ENCODE peak calls at places on chromosomes 2 and 18, in five cellular contexts. One of them, this sample, is unnamed.

GRCh38 chr2:120989556-120989848 is 253.8 kb downstream of the GLI2 start:
- DNase-seq in substantia nigra: no peak
- DNase-seq in fibroblast of mammary gland: no peak
- DNase-seq in foreskin fibroblast: no peak
- DNase-seq in mesothelial cell of epicardium: no peak
- DNase-seq in this sample: no peak

GRCh38 chr2:45874324-45874723 is 222.8 kb downstream of the PRKCE start:
- DNase-seq in substantia nigra: no peak
- DNase-seq in fibroblast of mammary gland: peak
- DNase-seq in foreskin fibroblast: no peak
- DNase-seq in mesothelial cell of epicardium: no peak
- DNase-seq in this sample: no peak

GRCh38 chr2:197286805-197287595 is 23.6 kb downstream of the ANKRD44 start:
- DNase-seq in substantia nigra: no peak
- DNase-seq in fibroblast of mammary gland: peak
- DNase-seq in foreskin fibroblast: peak
- DNase-seq in mesothelial cell of epicardium: no peak
- DNase-seq in this sample: no peak

GRCh38 chr2:229445501-229446294 is 174.6 kb upstream of the PID1 start:
- DNase-seq in substantia nigra: no peak
- DNase-seq in fibroblast of mammary gland: peak
- DNase-seq in foreskin fibroblast: peak
- DNase-seq in mesothelial cell of epicardium: no peak
- DNase-seq in this sample: no peak

GRCh38 chr2:40758778-40759177 is 306.9 kb upstream of the SLC8A1 start:
- DNase-seq in substantia nigra: no peak
- DNase-seq in fibroblast of mammary gland: no peak
- DNase-seq in foreskin fibroblast: peak
- DNase-seq in mesothelial cell of epicardium: no peak
- DNase-seq in this sample: no peak

GRCh38 chr18:27762054-27762453 is 414.9 kb downstream of the CDH2 start:
- DNase-seq in substantia nigra: no peak
- DNase-seq in fibroblast of mammary gland: no peak
- DNase-seq in foreskin fibroblast: no peak
- DNase-seq in mesothelial cell of epicardium: no peak
- DNase-seq in this sample: no peak

GRCh38 chr2:38386377-38386776 is 9.3 kb upstream of the ATL2 start:
- DNase-seq in substantia nigra: no peak
- DNase-seq in fibroblast of mammary gland: no peak
- DNase-seq in foreskin fibroblast: no peak
- DNase-seq in mesothelial cell of epicardium: no peak
- DNase-seq in this sample: no peak

GRCh38 chr18:44356566-44357157 is 324.0 kb upstream of the SETBP1 start:
- DNase-seq in substantia nigra: no peak
- DNase-seq in fibroblast of mammary gland: no peak
- DNase-seq in foreskin fibroblast: no peak
- DNase-seq in mesothelial cell of epicardium: no peak
- DNase-seq in this sample: no peak

GRCh38 chr2:158034198-158034831 is 67.4 kb upstream of the UPP2 start:
- DNase-seq in substantia nigra: no peak
- DNase-seq in fibroblast of mammary gland: peak
- DNase-seq in foreskin fibroblast: peak
- DNase-seq in mesothelial cell of epicardium: no peak
- DNase-seq in this sample: peak

GRCh38 chr2:60385648-60386047 is 167.8 kb downstream of the BCL11A start:
- DNase-seq in substantia nigra: no peak
- DNase-seq in fibroblast of mammary gland: no peak
- DNase-seq in foreskin fibroblast: no peak
- DNase-seq in mesothelial cell of epicardium: no peak
- DNase-seq in this sample: no peak

GRCh38 chr2:16561676-16562075 is 104.0 kb downstream of the CYRIA start:
- DNase-seq in substantia nigra: no peak
- DNase-seq in fibroblast of mammary gland: peak
- DNase-seq in foreskin fibroblast: no peak
- DNase-seq in mesothelial cell of epicardium: no peak
- DNase-seq in this sample: no peak

GRCh38 chr2:175167076-175167791 is 769 bp downstream of the ATF2 start:
- DNase-seq in substantia nigra: peak
- DNase-seq in fibroblast of mammary gland: peak
- DNase-seq in foreskin fibroblast: peak
- DNase-seq in mesothelial cell of epicardium: peak
- DNase-seq in this sample: peak

GRCh38 chr2:15569658-15570615 is 8.8 kb upstream of the NBAS start:
- DNase-seq in substantia nigra: no peak
- DNase-seq in fibroblast of mammary gland: no peak
- DNase-seq in foreskin fibroblast: no peak
- DNase-seq in mesothelial cell of epicardium: no peak
- DNase-seq in this sample: no peak

GRCh38 chr2:72134408-72134996 is 13.2 kb downstream of the CYP26B1 start:
- DNase-seq in substantia nigra: no peak
- DNase-seq in fibroblast of mammary gland: no peak
- DNase-seq in foreskin fibroblast: no peak
- DNase-seq in mesothelial cell of epicardium: no peak
- DNase-seq in this sample: no peak

GRCh38 chr18:58451972-58452334 is 176.9 kb downstream of the ALPK2 start:
- DNase-seq in substantia nigra: no peak
- DNase-seq in fibroblast of mammary gland: no peak
- DNase-seq in foreskin fibroblast: no peak
- DNase-seq in mesothelial cell of epicardium: no peak
- DNase-seq in this sample: no peak

GRCh38 chr2:48933824-48934223 is 178.3 kb upstream of the LHCGR start:
- DNase-seq in substantia nigra: no peak
- DNase-seq in fibroblast of mammary gland: no peak
- DNase-seq in foreskin fibroblast: no peak
- DNase-seq in mesothelial cell of epicardium: no peak
- DNase-seq in this sample: no peak

GRCh38 chr2:147538088-147538487 is 306.7 kb upstream of the ACVR2A start:
- DNase-seq in substantia nigra: no peak
- DNase-seq in fibroblast of mammary gland: peak
- DNase-seq in foreskin fibroblast: no peak
- DNase-seq in mesothelial cell of epicardium: no peak
- DNase-seq in this sample: no peak

GRCh38 chr2:173323371-173323770 is 31.3 kb upstream of the CDCA7 start:
- DNase-seq in substantia nigra: no peak
- DNase-seq in fibroblast of mammary gland: no peak
- DNase-seq in foreskin fibroblast: no peak
- DNase-seq in mesothelial cell of epicardium: no peak
- DNase-seq in this sample: no peak

GRCh38 chr2:65436169-65436824 is 3.9 kb upstream of the SPRED2 start:
- DNase-seq in substantia nigra: peak
- DNase-seq in fibroblast of mammary gland: peak
- DNase-seq in foreskin fibroblast: peak
- DNase-seq in mesothelial cell of epicardium: peak
- DNase-seq in this sample: peak

GRCh38 chr2:173770936-173771678 is 194.1 kb downstream of the SP3 start:
- DNase-seq in substantia nigra: no peak
- DNase-seq in fibroblast of mammary gland: no peak
- DNase-seq in foreskin fibroblast: no peak
- DNase-seq in mesothelial cell of epicardium: no peak
- DNase-seq in this sample: no peak

GRCh38 chr2:126720031-126720368 is 64.0 kb downstream of the GYPC start:
- DNase-seq in substantia nigra: no peak
- DNase-seq in fibroblast of mammary gland: no peak
- DNase-seq in foreskin fibroblast: no peak
- DNase-seq in mesothelial cell of epicardium: no peak
- DNase-seq in this sample: no peak

GRCh38 chr18:5214583-5215351 is 17.7 kb upstream of the AKAIN1 start:
- DNase-seq in substantia nigra: no peak
- DNase-seq in fibroblast of mammary gland: no peak
- DNase-seq in foreskin fibroblast: no peak
- DNase-seq in mesothelial cell of epicardium: no peak
- DNase-seq in this sample: no peak

GRCh38 chr2:232338759-232339106 is 39.8 kb upstream of the ALPP start:
- DNase-seq in substantia nigra: no peak
- DNase-seq in fibroblast of mammary gland: no peak
- DNase-seq in foreskin fibroblast: no peak
- DNase-seq in mesothelial cell of epicardium: no peak
- DNase-seq in this sample: no peak

GRCh38 chr18:5524660-5525059 is 19.1 kb downstream of the EPB41L3 start:
- DNase-seq in substantia nigra: no peak
- DNase-seq in fibroblast of mammary gland: no peak
- DNase-seq in foreskin fibroblast: no peak
- DNase-seq in mesothelial cell of epicardium: no peak
- DNase-seq in this sample: no peak

GRCh38 chr2:181411105-181411849 is 45.9 kb upstream of the ITGA4 start:
- DNase-seq in substantia nigra: no peak
- DNase-seq in fibroblast of mammary gland: no peak
- DNase-seq in foreskin fibroblast: no peak
- DNase-seq in mesothelial cell of epicardium: no peak
- DNase-seq in this sample: peak

GRCh38 chr2:142544173-142544572 is 333.3 kb upstream of the KYNU start:
- DNase-seq in substantia nigra: no peak
- DNase-seq in fibroblast of mammary gland: no peak
- DNase-seq in foreskin fibroblast: no peak
- DNase-seq in mesothelial cell of epicardium: no peak
- DNase-seq in this sample: no peak

GRCh38 chr18:23650963-23651927 is 11.5 kb downstream of the ANKRD29 start:
- DNase-seq in substantia nigra: no peak
- DNase-seq in fibroblast of mammary gland: peak
- DNase-seq in foreskin fibroblast: peak
- DNase-seq in mesothelial cell of epicardium: no peak
- DNase-seq in this sample: no peak

GRCh38 chr2:28507806-28508764 is 12.2 kb downstream of the PLB1 start:
- DNase-seq in substantia nigra: no peak
- DNase-seq in fibroblast of mammary gland: peak
- DNase-seq in foreskin fibroblast: peak
- DNase-seq in mesothelial cell of epicardium: no peak
- DNase-seq in this sample: no peak

GRCh38 chr2:177908182-177908581 is 164.4 kb downstream of the PDE11A start:
- DNase-seq in substantia nigra: no peak
- DNase-seq in fibroblast of mammary gland: no peak
- DNase-seq in foreskin fibroblast: no peak
- DNase-seq in mesothelial cell of epicardium: no peak
- DNase-seq in this sample: no peak

GRCh38 chr18:77068321-77068841 is 64.2 kb downstream of the MBP start:
- DNase-seq in substantia nigra: no peak
- DNase-seq in fibroblast of mammary gland: peak
- DNase-seq in foreskin fibroblast: peak
- DNase-seq in mesothelial cell of epicardium: no peak
- DNase-seq in this sample: no peak

GRCh38 chr2:2291500-2292260 is 39.4 kb downstream of the MYT1L start:
- DNase-seq in substantia nigra: peak
- DNase-seq in fibroblast of mammary gland: no peak
- DNase-seq in foreskin fibroblast: no peak
- DNase-seq in mesothelial cell of epicardium: no peak
- DNase-seq in this sample: peak

GRCh38 chr18:65057439-65058083 is 693.3 kb upstream of the CDH7 start:
- DNase-seq in substantia nigra: no peak
- DNase-seq in fibroblast of mammary gland: no peak
- DNase-seq in foreskin fibroblast: no peak
- DNase-seq in mesothelial cell of epicardium: no peak
- DNase-seq in this sample: no peak

GRCh38 chr18:36338420-36338933 is 41.0 kb downstream of the FHOD3 start:
- DNase-seq in substantia nigra: no peak
- DNase-seq in fibroblast of mammary gland: no peak
- DNase-seq in foreskin fibroblast: no peak
- DNase-seq in mesothelial cell of epicardium: no peak
- DNase-seq in this sample: no peak

GRCh38 chr2:68720665-68721064 is 13.9 kb upstream of the ARHGAP25 start:
- DNase-seq in substantia nigra: no peak
- DNase-seq in fibroblast of mammary gland: no peak
- DNase-seq in foreskin fibroblast: no peak
- DNase-seq in mesothelial cell of epicardium: no peak
- DNase-seq in this sample: no peak

GRCh38 chr2:68627615-68628014 is 15.8 kb upstream of the PROKR1 start:
- DNase-seq in substantia nigra: no peak
- DNase-seq in fibroblast of mammary gland: no peak
- DNase-seq in foreskin fibroblast: no peak
- DNase-seq in mesothelial cell of epicardium: no peak
- DNase-seq in this sample: no peak

GRCh38 chr2:61291851-61292575 is 130.0 kb downstream of the C2orf74 start:
- DNase-seq in substantia nigra: no peak
- DNase-seq in fibroblast of mammary gland: no peak
- DNase-seq in foreskin fibroblast: no peak
- DNase-seq in mesothelial cell of epicardium: no peak
- DNase-seq in this sample: no peak

GRCh38 chr2:112296407-112296806 is 21.0 kb downstream of the ZC3H6 start:
- DNase-seq in substantia nigra: no peak
- DNase-seq in fibroblast of mammary gland: no peak
- DNase-seq in foreskin fibroblast: no peak
- DNase-seq in mesothelial cell of epicardium: no peak
- DNase-seq in this sample: no peak